ENCODE peak calls at places on chromosomes 4 and X, in five cellular contexts. W is ACHN; Q is ureter; Y is CD4-positive, CD25-positive, alpha-beta regulatory T cell; Z is KG1. P is an unnamed sample.

GRCh38 chrX:151714367-151714766 is 1.5 kb upstream of the FATE1 start:
- DNase-seq in Z (no peak), Y (no peak), Q (no peak), W (no peak), P (no peak)

GRCh38 chr4:175339100-175339707 is 421.0 kb downstream of the ADAM29 start:
- DNase-seq in W (no peak), Q (no peak), Y (no peak), Z (no peak), P (peak; percentile 10)

GRCh38 chr4:27692098-27692679 is 831.5 kb downstream of the STIM2 start:
- DNase-seq in W (peak; percentile 55), Q (no peak), Z (peak; percentile 3), Y (no peak), P (peak; percentile 1)

GRCh38 chrX:17813277-17813676 is 47.8 kb downstream of the RAI2 start:
- DNase-seq in Z (no peak), Y (no peak), W (no peak), Q (no peak), P (no peak)

GRCh38 chr4:36159208-36159607 is 85.1 kb downstream of the ARAP2 start:
- DNase-seq in Q (no peak), Y (no peak), Z (no peak), W (no peak), P (no peak)

GRCh38 chrX:53474707-53475106 is 40.5 kb upstream of the HSD17B10 start:
- DNase-seq in Q (no peak), Y (no peak), W (no peak), Z (peak; percentile 3), P (no peak)

GRCh38 chrX:72110051-72110926 is 21.4 kb downstream of the RTL5 start:
- DNase-seq in Y (no peak), Q (no peak), Z (no peak), W (no peak), P (no peak)

GRCh38 chrX:109049903-109050302 is 313.5 kb upstream of the IRS4 start:
- DNase-seq in Z (no peak), W (no peak), Q (no peak), Y (no peak), P (no peak)

GRCh38 chrX:54747713-54748393 is 50.2 kb downstream of the ITIH6 start:
- DNase-seq in Z (no peak), Y (no peak), Q (no peak), W (no peak), P (no peak)

GRCh38 chrX:121755541-121755940 is 708.1 kb downstream of the GLUD2 start:
- DNase-seq in Q (no peak), Z (no peak), Y (no peak), W (no peak), P (no peak)

GRCh38 chr4:176999943-177000543 is 207.3 kb upstream of the VEGFC start:
- DNase-seq in Q (no peak), W (no peak), Y (no peak), Z (no peak), P (no peak)

GRCh38 chrX:147803948-147804347 is 107.8 kb upstream of the FMR1 start:
- DNase-seq in Y (no peak), W (peak; percentile 16), Z (no peak), Q (no peak), P (no peak)

GRCh38 chr4:15078682-15079642 is 76.7 kb downstream of the CPEB2 start:
- DNase-seq in Q (no peak), Z (no peak), W (no peak), Y (no peak), P (no peak)

GRCh38 chr4:96809563-96809962 is 969.7 kb downstream of the PDHA2 start:
- DNase-seq in Y (no peak), W (no peak), Z (no peak), Q (no peak), P (no peak)